ENCODE peak calls at places on chromosomes 13 and 19, in eight cellular contexts. One of them, this sample, is unnamed.
A peak's percentile ranks its signal among the peaks of the same experiment; 100 is the strongest.

GRCh38 chr19:5977222-5977784 is 637 bp downstream of the RANBP3 start:
- DNase-seq in progenitor cell of endocrine pancreas: no peak
- DNase-seq in esophagus squamous epithelium: no peak
- DNase-seq in Peyer's patch: no peak
- DNase-seq in nucleus accumbens: no peak
- DNase-seq in stimulated activated CD8-positive, alpha-beta memory T cell treated with anti-CD3 and anti-CD28 coated beads, Interleukin-12 subunit alpha, Interleukin-12 subunit beta, amount 100 ng/mL, for 1 hour: no peak
- DNase-seq in mucosa of descending colon: no peak
- DNase-seq in fibroblast of lung: no peak
- DNase-seq in this sample: no peak

GRCh38 chr13:60990032-60990733 is 425.5 kb downstream of the PCDH20 start:
- DNase-seq in progenitor cell of endocrine pancreas: no peak
- DNase-seq in esophagus squamous epithelium: no peak
- DNase-seq in Peyer's patch: no peak
- DNase-seq in nucleus accumbens: no peak
- DNase-seq in stimulated activated CD8-positive, alpha-beta memory T cell treated with anti-CD3 and anti-CD28 coated beads, Interleukin-12 subunit alpha, Interleukin-12 subunit beta, amount 100 ng/mL, for 1 hour: no peak
- DNase-seq in mucosa of descending colon: peak; percentile 16
- DNase-seq in fibroblast of lung: no peak
- DNase-seq in this sample: no peak

GRCh38 chr13:95226932-95227718 is 74.1 kb downstream of the ABCC4 start:
- DNase-seq in progenitor cell of endocrine pancreas: no peak
- DNase-seq in esophagus squamous epithelium: no peak
- DNase-seq in Peyer's patch: no peak
- DNase-seq in nucleus accumbens: no peak
- DNase-seq in stimulated activated CD8-positive, alpha-beta memory T cell treated with anti-CD3 and anti-CD28 coated beads, Interleukin-12 subunit alpha, Interleukin-12 subunit beta, amount 100 ng/mL, for 1 hour: no peak
- DNase-seq in mucosa of descending colon: no peak
- DNase-seq in fibroblast of lung: no peak
- DNase-seq in this sample: peak; percentile 19

GRCh38 chr19:5424192-5424973 is 30.8 kb upstream of the ZNRF4 start:
- DNase-seq in progenitor cell of endocrine pancreas: no peak
- DNase-seq in esophagus squamous epithelium: no peak
- DNase-seq in Peyer's patch: no peak
- DNase-seq in nucleus accumbens: no peak
- DNase-seq in stimulated activated CD8-positive, alpha-beta memory T cell treated with anti-CD3 and anti-CD28 coated beads, Interleukin-12 subunit alpha, Interleukin-12 subunit beta, amount 100 ng/mL, for 1 hour: no peak
- DNase-seq in mucosa of descending colon: no peak
- DNase-seq in fibroblast of lung: no peak
- DNase-seq in this sample: no peak

GRCh38 chr13:90008707-90009149 is 1338.8 kb upstream of the MIR17HG start:
- DNase-seq in progenitor cell of endocrine pancreas: no peak
- DNase-seq in esophagus squamous epithelium: no peak
- DNase-seq in Peyer's patch: no peak
- DNase-seq in nucleus accumbens: no peak
- DNase-seq in stimulated activated CD8-positive, alpha-beta memory T cell treated with anti-CD3 and anti-CD28 coated beads, Interleukin-12 subunit alpha, Interleukin-12 subunit beta, amount 100 ng/mL, for 1 hour: no peak
- DNase-seq in mucosa of descending colon: no peak
- DNase-seq in fibroblast of lung: no peak
- DNase-seq in this sample: no peak

GRCh38 chr19:29860492-29860891 is 48.7 kb downstream of the CCNE1 start:
- DNase-seq in progenitor cell of endocrine pancreas: no peak
- DNase-seq in esophagus squamous epithelium: no peak
- DNase-seq in Peyer's patch: no peak
- DNase-seq in nucleus accumbens: no peak
- DNase-seq in stimulated activated CD8-positive, alpha-beta memory T cell treated with anti-CD3 and anti-CD28 coated beads, Interleukin-12 subunit alpha, Interleukin-12 subunit beta, amount 100 ng/mL, for 1 hour: no peak
- DNase-seq in mucosa of descending colon: no peak
- DNase-seq in fibroblast of lung: no peak
- DNase-seq in this sample: no peak

GRCh38 chr13:38753878-38754277 is 67.0 kb downstream of the FREM2 start:
- DNase-seq in progenitor cell of endocrine pancreas: no peak
- DNase-seq in esophagus squamous epithelium: no peak
- DNase-seq in Peyer's patch: no peak
- DNase-seq in nucleus accumbens: no peak
- DNase-seq in stimulated activated CD8-positive, alpha-beta memory T cell treated with anti-CD3 and anti-CD28 coated beads, Interleukin-12 subunit alpha, Interleukin-12 subunit beta, amount 100 ng/mL, for 1 hour: no peak
- DNase-seq in mucosa of descending colon: no peak
- DNase-seq in fibroblast of lung: no peak
- DNase-seq in this sample: no peak

GRCh38 chr13:106721599-106721998 is 153.7 kb upstream of the ARGLU1 start:
- DNase-seq in progenitor cell of endocrine pancreas: no peak
- DNase-seq in esophagus squamous epithelium: no peak
- DNase-seq in Peyer's patch: no peak
- DNase-seq in nucleus accumbens: no peak
- DNase-seq in stimulated activated CD8-positive, alpha-beta memory T cell treated with anti-CD3 and anti-CD28 coated beads, Interleukin-12 subunit alpha, Interleukin-12 subunit beta, amount 100 ng/mL, for 1 hour: no peak
- DNase-seq in mucosa of descending colon: no peak
- DNase-seq in fibroblast of lung: no peak
- DNase-seq in this sample: no peak

GRCh38 chr19:1155352-1156304 is 18.4 kb downstream of the SBNO2 start:
- DNase-seq in progenitor cell of endocrine pancreas: no peak
- DNase-seq in esophagus squamous epithelium: no peak
- DNase-seq in Peyer's patch: no peak
- DNase-seq in nucleus accumbens: no peak
- DNase-seq in stimulated activated CD8-positive, alpha-beta memory T cell treated with anti-CD3 and anti-CD28 coated beads, Interleukin-12 subunit alpha, Interleukin-12 subunit beta, amount 100 ng/mL, for 1 hour: no peak
- DNase-seq in mucosa of descending colon: no peak
- DNase-seq in fibroblast of lung: no peak
- DNase-seq in this sample: no peak

This sample was measured in hypothalamus.